ENCODE peak calls at places on chromosome 11, in nine cellular contexts. H is LHCN-M2, O is EH, U is T-helper 2 cell, L is NCI-H187, I is type B pancreatic cell, G is fibroblast of mammary gland, P is HT-29, N is DMS 273 treated with DMSO at 0.1 percent for 48 hours. F is an unnamed sample.

GRCh38 chr11:6505577-6506240 is 8.6 kb downstream of the DNHD1 start:
- DNase-seq in P (peak; percentile 79), G (peak; percentile 92), I (no peak), O (peak; percentile 82), N (no peak), H (peak; percentile 84), U (peak; percentile 53), L (peak; percentile 5), F (peak; percentile 52)

GRCh38 chr11:2693271-2693833 is 6.4 kb downstream of the KCNQ1OT1 start:
- DNase-seq in U (no peak), P (no peak), N (no peak), O (no peak), I (no peak), H (no peak), G (no peak), L (no peak), F (no peak)

GRCh38 chr11:118907051-118907748 is 18.5 kb downstream of the BCL9L start:
- DNase-seq in H (peak; percentile 73), N (no peak), I (peak; percentile 92), P (peak; percentile 98), O (peak; percentile 76), G (peak; percentile 74), L (peak; percentile 78), U (peak; percentile 78), F (peak; percentile 30)

GRCh38 chr11:6259638-6260019 is at the start of gene CCKBR:
- DNase-seq in H (no peak), P (no peak), N (no peak), I (no peak), L (no peak), U (no peak), G (no peak), O (no peak), F (no peak)

GRCh38 chr11:86671386-86672006 is 920 bp downstream of the ME3 start:
- DNase-seq in I (no peak), N (peak; percentile 23), L (peak; percentile 37), H (peak; percentile 51), O (peak; percentile 59), U (no peak), G (peak; percentile 41), P (peak; percentile 67), F (no peak)

GRCh38 chr11:31887180-31887579 is 76.1 kb upstream of the PAX6 start:
- DNase-seq in U (peak; percentile 6), N (no peak), L (no peak), P (peak; percentile 37), H (no peak), O (no peak), G (peak; percentile 5), I (no peak), F (no peak)

GRCh38 chr11:126149759-126150236 is 61.7 kb downstream of the RPUSD4 start:
- DNase-seq in N (no peak), L (no peak), H (no peak), P (no peak), O (peak; percentile 13), I (no peak), G (no peak), U (no peak), F (no peak)

GRCh38 chr11:128607819-128608218 is 20.5 kb upstream of the ETS1 start:
- DNase-seq in L (no peak), N (no peak), I (no peak), G (no peak), U (no peak), P (no peak), H (no peak), O (no peak), F (no peak)

GRCh38 chr11:62602141-62603071 is 741 bp upstream of the MTA2 start:
- DNase-seq in L (peak; percentile 36), N (no peak), U (no peak), I (no peak), O (peak; percentile 63), P (peak; percentile 90), G (peak; percentile 52), H (no peak), F (peak; percentile 37)

GRCh38 chr11:44453213-44453612 is 112.2 kb upstream of the CD82 start:
- DNase-seq in G (no peak), U (no peak), N (no peak), I (no peak), H (no peak), L (no peak), O (no peak), P (no peak), F (no peak)

GRCh38 chr11:128517457-128518230 is 69.7 kb downstream of the ETS1 start:
- DNase-seq in P (no peak), N (no peak), H (peak; percentile 82), I (no peak), L (no peak), G (peak; percentile 55), O (peak; percentile 87), U (no peak), F (no peak)

GRCh38 chr11:74929431-74930363 is 19.2 kb downstream of the XRRA1 start:
- DNase-seq in O (peak; percentile 90), L (peak; percentile 85), H (peak; percentile 91), N (peak; percentile 28), P (peak; percentile 97), G (peak; percentile 95), I (no peak), U (peak; percentile 85), F (peak; percentile 72)

GRCh38 chr11:68270334-68271022 is 1.3 kb downstream of the C11orf24 start:
- DNase-seq in N (no peak), I (no peak), L (no peak), G (no peak), P (no peak), H (no peak), U (no peak), O (no peak), F (no peak)

GRCh38 chr11:120853435-120853834 is 170.5 kb upstream of the TBCEL start:
- DNase-seq in U (no peak), I (no peak), L (no peak), G (no peak), H (no peak), O (no peak), P (no peak), N (no peak), F (no peak)

GRCh38 chr11:114092953-114093352 is 33.4 kb downstream of the ZBTB16 start:
- DNase-seq in N (no peak), H (no peak), P (no peak), G (no peak), U (no peak), I (no peak), O (no peak), L (no peak), F (no peak)

GRCh38 chr11:45810431-45811108 is 5.6 kb downstream of the SLC35C1 start:
- DNase-seq in U (no peak), P (no peak), G (no peak), O (no peak), H (no peak), I (no peak), N (no peak), L (no peak), F (no peak)

GRCh38 chr11:85918910-85919794 is 64.0 kb downstream of the CCDC83 start:
- DNase-seq in I (no peak), L (no peak), N (no peak), O (no peak), U (no peak), P (no peak), G (peak; percentile 28), H (peak; percentile 10), F (no peak)

F was measured in NCI-H446 treated with DMSO at 0.1 percent for 48 hours.